ENCODE peak calls at places on chromosomes 6 and 20, in four cellular contexts. X, P, S and K are unnamed samples.

GRCh38 chr6:91539451-91539850 is 952.6 kb upstream of the MAP3K7 start:
- DNase-seq in P (no peak), S (no peak), X (no peak), K (no peak)

GRCh38 chr6:29490055-29490454 is 2.3 kb upstream of the MAS1L start:
- DNase-seq in S (no peak), X (no peak), P (no peak), K (no peak)

GRCh38 chr6:98416027-98416426 is 418.3 kb upstream of the POU3F2 start:
- DNase-seq in S (no peak), P (no peak), X (no peak), K (peak)

GRCh38 chr6:125511809-125512341 is 210.1 kb upstream of the HDDC2 start:
- DNase-seq in X (no peak), P (peak), S (no peak), K (no peak)

GRCh38 chr6:109869398-109870165 is 108.5 kb upstream of the GPR6 start:
- DNase-seq in S (no peak), P (no peak), X (no peak), K (no peak)

GRCh38 chr6:40188931-40189330 is 254.7 kb upstream of the MOCS1 start:
- DNase-seq in S (no peak), P (no peak), X (no peak), K (no peak)

GRCh38 chr20:6142348-6142993 is 19.6 kb upstream of the FERMT1 start:
- DNase-seq in P (peak), X (peak), S (peak), K (peak)

GRCh38 chr6:169173532-169174268 is 79.9 kb downstream of the THBS2 start:
- DNase-seq in S (no peak), P (no peak), X (no peak), K (no peak)

GRCh38 chr6:20875369-20875963 is 341.2 kb downstream of the CDKAL1 start:
- DNase-seq in P (peak), X (peak), S (no peak), K (peak)

DNA sequence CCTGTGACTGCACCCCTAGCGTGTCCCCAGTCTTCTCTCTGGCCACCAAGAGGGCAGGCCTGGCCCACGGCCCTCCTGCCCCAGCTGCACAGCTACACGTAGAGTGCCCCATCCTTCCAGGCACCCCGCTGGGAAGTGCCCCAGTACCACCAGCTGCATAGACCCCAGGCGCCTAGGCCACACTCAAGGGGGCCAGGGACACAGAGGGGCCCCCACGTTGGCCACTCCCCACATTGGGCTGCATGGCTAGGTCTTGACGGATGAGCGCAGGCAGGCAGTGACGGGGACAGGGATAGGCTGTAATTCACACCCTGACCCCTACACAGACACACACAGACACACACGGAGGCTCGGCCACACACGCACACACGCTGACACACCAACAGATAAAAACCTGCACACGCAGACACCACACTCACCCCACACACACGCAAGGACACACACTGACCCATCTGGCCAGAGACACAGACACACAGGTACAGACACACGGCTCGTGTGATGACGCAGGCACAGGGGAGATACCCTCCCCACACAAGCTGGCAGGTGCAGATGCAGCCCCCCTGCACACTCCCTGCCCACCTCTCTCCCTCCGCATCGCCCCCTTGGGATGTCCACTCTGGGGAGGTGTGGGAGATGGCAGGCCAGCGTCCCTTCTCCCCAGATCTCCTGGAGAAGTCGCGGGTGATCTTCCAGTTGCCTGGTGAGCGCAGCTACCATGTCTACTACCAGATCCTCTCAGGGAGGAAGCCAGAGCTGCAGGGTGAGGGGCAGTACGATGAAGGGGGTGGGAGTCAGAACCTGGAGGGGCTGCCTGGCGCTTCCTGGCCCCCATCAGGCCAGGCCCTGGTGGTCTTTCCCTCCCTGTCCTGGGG is 30.0 kb downstream of the MYH7B start:
- DNase-seq in P (no peak), S (no peak), X (no peak), K (no peak)
- TF ChIP-seq NFIC in P (no peak), S (no peak), X (no peak), K (no peak)

GRCh38 chr6:71879016-71879415 is 7.3 kb upstream of the RIMS1 start:
- DNase-seq in S (no peak), P (no peak), X (no peak), K (no peak)
- TF ChIP-seq NFIC in S (no peak), P (no peak), X (no peak), K (no peak)

DNA sequence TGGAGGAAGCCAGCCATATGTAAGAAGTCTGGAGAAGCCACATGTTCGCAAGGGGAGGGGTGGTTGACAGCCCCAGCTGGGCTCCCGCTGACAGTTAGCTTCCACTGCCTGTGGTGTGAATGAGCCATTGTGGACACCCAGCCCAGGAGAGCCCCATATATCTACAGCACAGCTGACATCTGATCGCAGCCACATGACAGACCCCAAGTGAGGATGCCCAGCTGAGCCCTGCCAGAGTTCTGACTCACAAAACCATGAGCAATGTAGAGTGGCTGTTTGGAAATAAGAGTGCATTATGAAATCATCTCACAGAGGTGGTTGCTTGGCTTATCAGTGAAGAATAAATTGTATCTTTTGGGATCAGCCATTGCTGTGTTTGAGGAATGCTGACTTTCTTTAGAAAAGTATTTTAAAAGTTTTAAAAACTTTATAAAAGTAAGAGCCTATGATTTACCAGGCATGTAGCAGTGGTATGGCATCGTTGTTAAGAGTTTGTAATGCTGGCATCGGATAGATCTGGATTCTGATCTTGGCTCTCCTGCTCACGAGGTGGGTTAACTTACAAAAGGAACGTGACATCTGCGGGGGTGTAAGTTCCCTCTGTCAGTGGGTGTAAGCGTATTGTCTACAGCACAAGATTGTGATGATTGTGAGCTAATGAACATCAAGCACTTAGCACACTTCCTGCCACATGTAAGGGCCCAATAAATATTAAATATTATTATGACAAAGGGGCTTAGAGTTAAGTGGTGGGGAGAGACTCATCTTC is 24.1 kb downstream of the CFAP61 start:
- DNase-seq in P (no peak), S (no peak), X (no peak), K (no peak)
- TF ChIP-seq NFIC in P (no peak), S (no peak), X (no peak), K (no peak)

DNA sequence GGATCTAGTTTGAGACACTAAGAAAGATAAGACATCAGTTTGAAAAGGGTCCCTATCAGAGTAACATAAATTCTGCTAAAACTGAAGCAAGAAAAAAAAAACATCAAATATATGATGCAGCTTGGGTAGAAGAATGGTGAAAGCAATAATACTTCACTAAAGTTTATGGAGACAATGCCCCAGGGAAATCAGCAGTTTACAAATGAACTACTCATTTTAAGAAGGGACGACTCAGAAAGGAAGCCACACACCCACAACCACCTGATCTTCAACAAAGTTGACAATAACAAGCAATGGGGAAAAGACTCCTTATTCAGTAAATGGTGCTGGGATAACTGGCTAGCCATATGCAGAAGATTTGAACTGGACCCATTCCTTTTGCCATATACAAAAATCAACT is 143.5 kb downstream of the TPBG start:
- DNase-seq in P (no peak), S (peak), X (no peak), K (no peak)
- TF ChIP-seq NFIC in P (no peak), S (no peak), X (no peak), K (no peak)